ENCODE peak calls at places on chromosomes 6 and 20, in eight cellular contexts. One of them, this sample, is unnamed.

GRCh38 chr6:12060780-12061619 is 48.9 kb downstream of the HIVEP1 start:
- DNase-seq in RPMI7951: peak
- DNase-seq in erythroblast: no peak
- DNase-seq in Kasumi-1: peak
- DNase-seq in stimulated activated CD4-positive, alpha-beta T cell treated with anti-CD3 and anti-CD28 coated beads, Interleukin-4, amount 100 ng/mL, for 1 hour: peak
- DNase-seq in substantia nigra: peak
- DNase-seq in stimulated activated CD8-positive, alpha-beta memory T cell treated with anti-CD3 and anti-CD28 coated beads, Interleukin-4, amount 100 ng/mL, for 24 hours: peak
- DNase-seq in dorsolateral prefrontal cortex: peak
- DNase-seq in this sample: peak

GRCh38 chr20:42741906-42742305 is 447.8 kb downstream of the PTPRT start:
- DNase-seq in RPMI7951: no peak
- DNase-seq in erythroblast: no peak
- DNase-seq in Kasumi-1: no peak
- DNase-seq in stimulated activated CD4-positive, alpha-beta T cell treated with anti-CD3 and anti-CD28 coated beads, Interleukin-4, amount 100 ng/mL, for 1 hour: no peak
- DNase-seq in substantia nigra: no peak
- DNase-seq in stimulated activated CD8-positive, alpha-beta memory T cell treated with anti-CD3 and anti-CD28 coated beads, Interleukin-4, amount 100 ng/mL, for 24 hours: no peak
- DNase-seq in dorsolateral prefrontal cortex: no peak
- DNase-seq in this sample: no peak

GRCh38 chr6:26502169-26502568 is 2.1 kb downstream of the BTN1A1 start:
- DNase-seq in RPMI7951: no peak
- DNase-seq in erythroblast: peak
- DNase-seq in Kasumi-1: no peak
- DNase-seq in stimulated activated CD4-positive, alpha-beta T cell treated with anti-CD3 and anti-CD28 coated beads, Interleukin-4, amount 100 ng/mL, for 1 hour: no peak
- DNase-seq in substantia nigra: no peak
- DNase-seq in stimulated activated CD8-positive, alpha-beta memory T cell treated with anti-CD3 and anti-CD28 coated beads, Interleukin-4, amount 100 ng/mL, for 24 hours: no peak
- DNase-seq in dorsolateral prefrontal cortex: no peak
- DNase-seq in this sample: no peak

GRCh38 chr6:107607109-107607508 is 117.2 kb downstream of the SOBP start:
- DNase-seq in RPMI7951: no peak
- DNase-seq in erythroblast: no peak
- DNase-seq in Kasumi-1: no peak
- DNase-seq in stimulated activated CD4-positive, alpha-beta T cell treated with anti-CD3 and anti-CD28 coated beads, Interleukin-4, amount 100 ng/mL, for 1 hour: no peak
- DNase-seq in substantia nigra: no peak
- DNase-seq in stimulated activated CD8-positive, alpha-beta memory T cell treated with anti-CD3 and anti-CD28 coated beads, Interleukin-4, amount 100 ng/mL, for 24 hours: no peak
- DNase-seq in dorsolateral prefrontal cortex: no peak
- DNase-seq in this sample: no peak

GRCh38 chr6:45650527-45651135 is 272.9 kb upstream of the SUPT3H start:
- DNase-seq in RPMI7951: peak
- DNase-seq in erythroblast: no peak
- DNase-seq in Kasumi-1: no peak
- DNase-seq in stimulated activated CD4-positive, alpha-beta T cell treated with anti-CD3 and anti-CD28 coated beads, Interleukin-4, amount 100 ng/mL, for 1 hour: no peak
- DNase-seq in substantia nigra: no peak
- DNase-seq in stimulated activated CD8-positive, alpha-beta memory T cell treated with anti-CD3 and anti-CD28 coated beads, Interleukin-4, amount 100 ng/mL, for 24 hours: no peak
- DNase-seq in dorsolateral prefrontal cortex: no peak
- DNase-seq in this sample: peak

GRCh38 chr6:53986165-53986720 is 125.0 kb upstream of the MLIP start:
- DNase-seq in RPMI7951: peak
- DNase-seq in erythroblast: peak
- DNase-seq in Kasumi-1: peak
- DNase-seq in stimulated activated CD4-positive, alpha-beta T cell treated with anti-CD3 and anti-CD28 coated beads, Interleukin-4, amount 100 ng/mL, for 1 hour: no peak
- DNase-seq in substantia nigra: no peak
- DNase-seq in stimulated activated CD8-positive, alpha-beta memory T cell treated with anti-CD3 and anti-CD28 coated beads, Interleukin-4, amount 100 ng/mL, for 24 hours: no peak
- DNase-seq in dorsolateral prefrontal cortex: peak
- DNase-seq in this sample: peak

GRCh38 chr20:38165089-38165965 is at the start of gene TGM2:
- DNase-seq in RPMI7951: peak
- DNase-seq in erythroblast: peak
- DNase-seq in Kasumi-1: no peak
- DNase-seq in stimulated activated CD4-positive, alpha-beta T cell treated with anti-CD3 and anti-CD28 coated beads, Interleukin-4, amount 100 ng/mL, for 1 hour: peak
- DNase-seq in substantia nigra: peak
- DNase-seq in stimulated activated CD8-positive, alpha-beta memory T cell treated with anti-CD3 and anti-CD28 coated beads, Interleukin-4, amount 100 ng/mL, for 24 hours: peak
- DNase-seq in dorsolateral prefrontal cortex: no peak
- DNase-seq in this sample: peak

GRCh38 chr6:1585669-1586049 is 24.1 kb upstream of the FOXC1 start:
- DNase-seq in RPMI7951: no peak
- DNase-seq in erythroblast: no peak
- DNase-seq in Kasumi-1: no peak
- DNase-seq in stimulated activated CD4-positive, alpha-beta T cell treated with anti-CD3 and anti-CD28 coated beads, Interleukin-4, amount 100 ng/mL, for 1 hour: no peak
- DNase-seq in substantia nigra: no peak
- DNase-seq in stimulated activated CD8-positive, alpha-beta memory T cell treated with anti-CD3 and anti-CD28 coated beads, Interleukin-4, amount 100 ng/mL, for 24 hours: no peak
- DNase-seq in dorsolateral prefrontal cortex: no peak
- DNase-seq in this sample: no peak

GRCh38 chr6:39005774-39006173 is 42.8 kb upstream of the GLP1R start:
- DNase-seq in RPMI7951: no peak
- DNase-seq in erythroblast: no peak
- DNase-seq in Kasumi-1: no peak
- DNase-seq in stimulated activated CD4-positive, alpha-beta T cell treated with anti-CD3 and anti-CD28 coated beads, Interleukin-4, amount 100 ng/mL, for 1 hour: no peak
- DNase-seq in substantia nigra: no peak
- DNase-seq in stimulated activated CD8-positive, alpha-beta memory T cell treated with anti-CD3 and anti-CD28 coated beads, Interleukin-4, amount 100 ng/mL, for 24 hours: no peak
- DNase-seq in dorsolateral prefrontal cortex: no peak
- DNase-seq in this sample: no peak

GRCh38 chr6:89834884-89835792 is 5.5 kb downstream of the CASP8AP2 start:
- DNase-seq in RPMI7951: no peak
- DNase-seq in erythroblast: no peak
- DNase-seq in Kasumi-1: no peak
- DNase-seq in stimulated activated CD4-positive, alpha-beta T cell treated with anti-CD3 and anti-CD28 coated beads, Interleukin-4, amount 100 ng/mL, for 1 hour: no peak
- DNase-seq in substantia nigra: no peak
- DNase-seq in stimulated activated CD8-positive, alpha-beta memory T cell treated with anti-CD3 and anti-CD28 coated beads, Interleukin-4, amount 100 ng/mL, for 24 hours: no peak
- DNase-seq in dorsolateral prefrontal cortex: no peak
- DNase-seq in this sample: no peak

GRCh38 chr6:32192608-32193039 is at the start of gene GPSM3:
- DNase-seq in RPMI7951: peak
- DNase-seq in erythroblast: no peak
- DNase-seq in Kasumi-1: peak
- DNase-seq in stimulated activated CD4-positive, alpha-beta T cell treated with anti-CD3 and anti-CD28 coated beads, Interleukin-4, amount 100 ng/mL, for 1 hour: peak
- DNase-seq in substantia nigra: peak
- DNase-seq in stimulated activated CD8-positive, alpha-beta memory T cell treated with anti-CD3 and anti-CD28 coated beads, Interleukin-4, amount 100 ng/mL, for 24 hours: no peak
- DNase-seq in dorsolateral prefrontal cortex: no peak
- DNase-seq in this sample: peak

GRCh38 chr6:35173068-35174042 is 32.2 kb upstream of the TCP11 start:
- DNase-seq in RPMI7951: peak
- DNase-seq in erythroblast: no peak
- DNase-seq in Kasumi-1: no peak
- DNase-seq in stimulated activated CD4-positive, alpha-beta T cell treated with anti-CD3 and anti-CD28 coated beads, Interleukin-4, amount 100 ng/mL, for 1 hour: no peak
- DNase-seq in substantia nigra: no peak
- DNase-seq in stimulated activated CD8-positive, alpha-beta memory T cell treated with anti-CD3 and anti-CD28 coated beads, Interleukin-4, amount 100 ng/mL, for 24 hours: no peak
- DNase-seq in dorsolateral prefrontal cortex: no peak
- DNase-seq in this sample: peak

GRCh38 chr6:46848684-46849360 is 55.6 kb downstream of the MEP1A start:
- DNase-seq in RPMI7951: no peak
- DNase-seq in erythroblast: peak
- DNase-seq in Kasumi-1: peak
- DNase-seq in stimulated activated CD4-positive, alpha-beta T cell treated with anti-CD3 and anti-CD28 coated beads, Interleukin-4, amount 100 ng/mL, for 1 hour: peak
- DNase-seq in substantia nigra: peak
- DNase-seq in stimulated activated CD8-positive, alpha-beta memory T cell treated with anti-CD3 and anti-CD28 coated beads, Interleukin-4, amount 100 ng/mL, for 24 hours: peak
- DNase-seq in dorsolateral prefrontal cortex: peak
- DNase-seq in this sample: peak

GRCh38 chr6:34901930-34902329 is 12.9 kb downstream of the ANKS1A start:
- DNase-seq in RPMI7951: no peak
- DNase-seq in erythroblast: no peak
- DNase-seq in Kasumi-1: no peak
- DNase-seq in stimulated activated CD4-positive, alpha-beta T cell treated with anti-CD3 and anti-CD28 coated beads, Interleukin-4, amount 100 ng/mL, for 1 hour: no peak
- DNase-seq in substantia nigra: no peak
- DNase-seq in stimulated activated CD8-positive, alpha-beta memory T cell treated with anti-CD3 and anti-CD28 coated beads, Interleukin-4, amount 100 ng/mL, for 24 hours: no peak
- DNase-seq in dorsolateral prefrontal cortex: no peak
- DNase-seq in this sample: no peak

GRCh38 chr6:130575971-130576370 is 210.2 kb downstream of the TMEM200A start:
- DNase-seq in RPMI7951: peak
- DNase-seq in erythroblast: no peak
- DNase-seq in Kasumi-1: peak
- DNase-seq in stimulated activated CD4-positive, alpha-beta T cell treated with anti-CD3 and anti-CD28 coated beads, Interleukin-4, amount 100 ng/mL, for 1 hour: peak
- DNase-seq in substantia nigra: no peak
- DNase-seq in stimulated activated CD8-positive, alpha-beta memory T cell treated with anti-CD3 and anti-CD28 coated beads, Interleukin-4, amount 100 ng/mL, for 24 hours: peak
- DNase-seq in dorsolateral prefrontal cortex: no peak
- DNase-seq in this sample: no peak

GRCh38 chr6:30834643-30835042 is 49.7 kb upstream of the DDR1 start:
- DNase-seq in RPMI7951: no peak
- DNase-seq in erythroblast: no peak
- DNase-seq in Kasumi-1: no peak
- DNase-seq in stimulated activated CD4-positive, alpha-beta T cell treated with anti-CD3 and anti-CD28 coated beads, Interleukin-4, amount 100 ng/mL, for 1 hour: no peak
- DNase-seq in substantia nigra: no peak
- DNase-seq in stimulated activated CD8-positive, alpha-beta memory T cell treated with anti-CD3 and anti-CD28 coated beads, Interleukin-4, amount 100 ng/mL, for 24 hours: no peak
- DNase-seq in dorsolateral prefrontal cortex: no peak
- DNase-seq in this sample: no peak

GRCh38 chr6:32779036-32779435 is 15.7 kb upstream of the HLA-DQB2 start:
- DNase-seq in RPMI7951: no peak
- DNase-seq in erythroblast: no peak
- DNase-seq in Kasumi-1: no peak
- DNase-seq in stimulated activated CD4-positive, alpha-beta T cell treated with anti-CD3 and anti-CD28 coated beads, Interleukin-4, amount 100 ng/mL, for 1 hour: no peak
- DNase-seq in substantia nigra: no peak
- DNase-seq in stimulated activated CD8-positive, alpha-beta memory T cell treated with anti-CD3 and anti-CD28 coated beads, Interleukin-4, amount 100 ng/mL, for 24 hours: no peak
- DNase-seq in dorsolateral prefrontal cortex: no peak
- DNase-seq in this sample: no peak

GRCh38 chr6:134686071-134686470 is 263.8 kb downstream of the ALDH8A1 start:
- DNase-seq in RPMI7951: peak
- DNase-seq in erythroblast: no peak
- DNase-seq in Kasumi-1: no peak
- DNase-seq in stimulated activated CD4-positive, alpha-beta T cell treated with anti-CD3 and anti-CD28 coated beads, Interleukin-4, amount 100 ng/mL, for 1 hour: no peak
- DNase-seq in substantia nigra: no peak
- DNase-seq in stimulated activated CD8-positive, alpha-beta memory T cell treated with anti-CD3 and anti-CD28 coated beads, Interleukin-4, amount 100 ng/mL, for 24 hours: no peak
- DNase-seq in dorsolateral prefrontal cortex: no peak
- DNase-seq in this sample: peak

GRCh38 chr20:45300961-45301360 is 5.7 kb upstream of the RBPJL start:
- DNase-seq in RPMI7951: peak
- DNase-seq in erythroblast: peak
- DNase-seq in Kasumi-1: peak
- DNase-seq in stimulated activated CD4-positive, alpha-beta T cell treated with anti-CD3 and anti-CD28 coated beads, Interleukin-4, amount 100 ng/mL, for 1 hour: peak
- DNase-seq in substantia nigra: no peak
- DNase-seq in stimulated activated CD8-positive, alpha-beta memory T cell treated with anti-CD3 and anti-CD28 coated beads, Interleukin-4, amount 100 ng/mL, for 24 hours: no peak
- DNase-seq in dorsolateral prefrontal cortex: no peak
- DNase-seq in this sample: peak

GRCh38 chr6:160101262-160102205 is 20.1 kb upstream of the SLC22A1 start:
- DNase-seq in RPMI7951: no peak
- DNase-seq in erythroblast: peak
- DNase-seq in Kasumi-1: no peak
- DNase-seq in stimulated activated CD4-positive, alpha-beta T cell treated with anti-CD3 and anti-CD28 coated beads, Interleukin-4, amount 100 ng/mL, for 1 hour: no peak
- DNase-seq in substantia nigra: no peak
- DNase-seq in stimulated activated CD8-positive, alpha-beta memory T cell treated with anti-CD3 and anti-CD28 coated beads, Interleukin-4, amount 100 ng/mL, for 24 hours: no peak
- DNase-seq in dorsolateral prefrontal cortex: no peak
- DNase-seq in this sample: no peak

GRCh38 chr6:137200288-137200687 is 18.9 kb downstream of the IFNGR1 start:
- DNase-seq in RPMI7951: no peak
- DNase-seq in erythroblast: no peak
- DNase-seq in Kasumi-1: no peak
- DNase-seq in stimulated activated CD4-positive, alpha-beta T cell treated with anti-CD3 and anti-CD28 coated beads, Interleukin-4, amount 100 ng/mL, for 1 hour: no peak
- DNase-seq in substantia nigra: no peak
- DNase-seq in stimulated activated CD8-positive, alpha-beta memory T cell treated with anti-CD3 and anti-CD28 coated beads, Interleukin-4, amount 100 ng/mL, for 24 hours: no peak
- DNase-seq in dorsolateral prefrontal cortex: no peak
- DNase-seq in this sample: no peak

GRCh38 chr6:142942805-142943227 is 2.2 kb downstream of the HIVEP2 start:
- DNase-seq in RPMI7951: peak
- DNase-seq in erythroblast: peak
- DNase-seq in Kasumi-1: peak
- DNase-seq in stimulated activated CD4-positive, alpha-beta T cell treated with anti-CD3 and anti-CD28 coated beads, Interleukin-4, amount 100 ng/mL, for 1 hour: no peak
- DNase-seq in substantia nigra: no peak
- DNase-seq in stimulated activated CD8-positive, alpha-beta memory T cell treated with anti-CD3 and anti-CD28 coated beads, Interleukin-4, amount 100 ng/mL, for 24 hours: no peak
- DNase-seq in dorsolateral prefrontal cortex: no peak
- DNase-seq in this sample: peak

GRCh38 chr20:20683481-20683880 is 29.0 kb downstream of the RALGAPA2 start:
- DNase-seq in RPMI7951: no peak
- DNase-seq in erythroblast: peak
- DNase-seq in Kasumi-1: no peak
- DNase-seq in stimulated activated CD4-positive, alpha-beta T cell treated with anti-CD3 and anti-CD28 coated beads, Interleukin-4, amount 100 ng/mL, for 1 hour: no peak
- DNase-seq in substantia nigra: no peak
- DNase-seq in stimulated activated CD8-positive, alpha-beta memory T cell treated with anti-CD3 and anti-CD28 coated beads, Interleukin-4, amount 100 ng/mL, for 24 hours: no peak
- DNase-seq in dorsolateral prefrontal cortex: no peak
- DNase-seq in this sample: no peak

GRCh38 chr20:38270869-38271608 is 10.5 kb upstream of the KIAA1755 start:
- DNase-seq in RPMI7951: peak
- DNase-seq in erythroblast: no peak
- DNase-seq in Kasumi-1: peak
- DNase-seq in stimulated activated CD4-positive, alpha-beta T cell treated with anti-CD3 and anti-CD28 coated beads, Interleukin-4, amount 100 ng/mL, for 1 hour: no peak
- DNase-seq in substantia nigra: no peak
- DNase-seq in stimulated activated CD8-positive, alpha-beta memory T cell treated with anti-CD3 and anti-CD28 coated beads, Interleukin-4, amount 100 ng/mL, for 24 hours: no peak
- DNase-seq in dorsolateral prefrontal cortex: no peak
- DNase-seq in this sample: peak

GRCh38 chr6:151075527-151075926 is 164.2 kb upstream of the AKAP12 start:
- DNase-seq in RPMI7951: no peak
- DNase-seq in erythroblast: no peak
- DNase-seq in Kasumi-1: no peak
- DNase-seq in stimulated activated CD4-positive, alpha-beta T cell treated with anti-CD3 and anti-CD28 coated beads, Interleukin-4, amount 100 ng/mL, for 1 hour: no peak
- DNase-seq in substantia nigra: no peak
- DNase-seq in stimulated activated CD8-positive, alpha-beta memory T cell treated with anti-CD3 and anti-CD28 coated beads, Interleukin-4, amount 100 ng/mL, for 24 hours: no peak
- DNase-seq in dorsolateral prefrontal cortex: no peak
- DNase-seq in this sample: no peak

GRCh38 chr6:3283641-3284435 is 25.1 kb downstream of the PSMG4 start:
- DNase-seq in RPMI7951: no peak
- DNase-seq in erythroblast: no peak
- DNase-seq in Kasumi-1: no peak
- DNase-seq in stimulated activated CD4-positive, alpha-beta T cell treated with anti-CD3 and anti-CD28 coated beads, Interleukin-4, amount 100 ng/mL, for 1 hour: no peak
- DNase-seq in substantia nigra: no peak
- DNase-seq in stimulated activated CD8-positive, alpha-beta memory T cell treated with anti-CD3 and anti-CD28 coated beads, Interleukin-4, amount 100 ng/mL, for 24 hours: no peak
- DNase-seq in dorsolateral prefrontal cortex: no peak
- DNase-seq in this sample: no peak

GRCh38 chr6:106997392-106998257 is 23.1 kb upstream of the CD24 start:
- DNase-seq in RPMI7951: peak
- DNase-seq in erythroblast: peak
- DNase-seq in Kasumi-1: peak
- DNase-seq in stimulated activated CD4-positive, alpha-beta T cell treated with anti-CD3 and anti-CD28 coated beads, Interleukin-4, amount 100 ng/mL, for 1 hour: peak
- DNase-seq in substantia nigra: peak
- DNase-seq in stimulated activated CD8-positive, alpha-beta memory T cell treated with anti-CD3 and anti-CD28 coated beads, Interleukin-4, amount 100 ng/mL, for 24 hours: no peak
- DNase-seq in dorsolateral prefrontal cortex: no peak
- DNase-seq in this sample: peak

GRCh38 chr6:111589366-111589765 is 16.3 kb downstream of the TRAF3IP2 start:
- DNase-seq in RPMI7951: peak
- DNase-seq in erythroblast: no peak
- DNase-seq in Kasumi-1: no peak
- DNase-seq in stimulated activated CD4-positive, alpha-beta T cell treated with anti-CD3 and anti-CD28 coated beads, Interleukin-4, amount 100 ng/mL, for 1 hour: no peak
- DNase-seq in substantia nigra: no peak
- DNase-seq in stimulated activated CD8-positive, alpha-beta memory T cell treated with anti-CD3 and anti-CD28 coated beads, Interleukin-4, amount 100 ng/mL, for 24 hours: no peak
- DNase-seq in dorsolateral prefrontal cortex: no peak
- DNase-seq in this sample: peak

GRCh38 chr6:10633216-10633615 is 61.2 kb downstream of the C6orf52 start:
- DNase-seq in RPMI7951: peak
- DNase-seq in erythroblast: no peak
- DNase-seq in Kasumi-1: peak
- DNase-seq in stimulated activated CD4-positive, alpha-beta T cell treated with anti-CD3 and anti-CD28 coated beads, Interleukin-4, amount 100 ng/mL, for 1 hour: no peak
- DNase-seq in substantia nigra: no peak
- DNase-seq in stimulated activated CD8-positive, alpha-beta memory T cell treated with anti-CD3 and anti-CD28 coated beads, Interleukin-4, amount 100 ng/mL, for 24 hours: no peak
- DNase-seq in dorsolateral prefrontal cortex: no peak
- DNase-seq in this sample: peak

GRCh38 chr20:25984933-25985332 is 288.3 kb upstream of the ZNF337 start:
- DNase-seq in RPMI7951: peak
- DNase-seq in erythroblast: peak
- DNase-seq in Kasumi-1: no peak
- DNase-seq in stimulated activated CD4-positive, alpha-beta T cell treated with anti-CD3 and anti-CD28 coated beads, Interleukin-4, amount 100 ng/mL, for 1 hour: peak
- DNase-seq in substantia nigra: peak
- DNase-seq in stimulated activated CD8-positive, alpha-beta memory T cell treated with anti-CD3 and anti-CD28 coated beads, Interleukin-4, amount 100 ng/mL, for 24 hours: peak
- DNase-seq in dorsolateral prefrontal cortex: no peak
- DNase-seq in this sample: no peak

GRCh38 chr6:72894091-72894490 is 272.2 kb downstream of the KCNQ5 start:
- DNase-seq in RPMI7951: no peak
- DNase-seq in erythroblast: no peak
- DNase-seq in Kasumi-1: no peak
- DNase-seq in stimulated activated CD4-positive, alpha-beta T cell treated with anti-CD3 and anti-CD28 coated beads, Interleukin-4, amount 100 ng/mL, for 1 hour: no peak
- DNase-seq in substantia nigra: no peak
- DNase-seq in stimulated activated CD8-positive, alpha-beta memory T cell treated with anti-CD3 and anti-CD28 coated beads, Interleukin-4, amount 100 ng/mL, for 24 hours: no peak
- DNase-seq in dorsolateral prefrontal cortex: no peak
- DNase-seq in this sample: peak